ENCODE peak calls at places on chromosomes 1 and 21, in four cellular contexts. I, V, D and C are unnamed samples.

GRCh38 chr1:48859429-48859828 is 82.7 kb upstream of the BEND5 start:
- DNase-seq in V (no peak), I (peak; percentile 81), D (no peak), C (peak; percentile 63)

GRCh38 chr1:26177182-26177684 is at the start of gene CNKSR1:
- DNase-seq in I (no peak), V (no peak), D (peak; percentile 90), C (no peak)

GRCh38 chr1:107491582-107491981 is 350.7 kb downstream of the NTNG1 start:
- DNase-seq in I (no peak), D (no peak), V (no peak), C (no peak)

GRCh38 chr21:31656199-31657095 is 3.0 kb upstream of the SOD1 start:
- DNase-seq in D (no peak), V (peak; percentile 47), I (no peak), C (peak; percentile 18)

GRCh38 chr1:169202836-169203235 is 96.3 kb downstream of the ATP1B1 start:
- DNase-seq in V (no peak), D (no peak), I (no peak), C (no peak)

GRCh38 chr1:209162651-209163050 is 420.9 kb upstream of the CAMK1G start:
- DNase-seq in I (no peak), D (no peak), V (no peak), C (peak; percentile 35)

GRCh38 chr1:245822997-245823396 is 668.2 kb downstream of the KIF26B start:
- DNase-seq in D (no peak), V (peak; percentile 95), I (peak; percentile 95), C (peak; percentile 98)

GRCh38 chr1:211574705-211575104 is 4.3 kb downstream of the SLC30A1 start:
- DNase-seq in V (peak; percentile 39), D (no peak), I (no peak), C (no peak)

GRCh38 chr1:234722904-234723588 is 113.1 kb upstream of the IRF2BP2 start:
- DNase-seq in I (peak; percentile 94), D (peak; percentile 55), V (peak; percentile 87), C (peak; percentile 95)

GRCh38 chr1:172397221-172397620 is 23.3 kb upstream of the C1orf105 start:
- DNase-seq in D (no peak), V (peak; percentile 75), I (peak; percentile 57), C (peak; percentile 47)

GRCh38 chr1:11138952-11139351 is 39.3 kb upstream of the EXOSC10 start:
- DNase-seq in V (peak; percentile 80), D (no peak), I (peak; percentile 48), C (peak; percentile 52)

GRCh38 chr1:57117753-57118152 is 151.9 kb upstream of the C8B start:
- DNase-seq in V (no peak), D (no peak), I (no peak), C (no peak)

GRCh38 chr1:12184008-12184681 is 17.4 kb downstream of the TNFRSF1B start:
- DNase-seq in D (peak; percentile 64), V (peak; percentile 85), I (peak; percentile 97), C (peak; percentile 83)

GRCh38 chr1:53295746-53296722 is 31.8 kb downstream of the LRP8 start:
- DNase-seq in V (no peak), D (peak; percentile 67), I (peak; percentile 8), C (no peak)

GRCh38 chr1:246687002-246687401 is 37.2 kb upstream of the SCCPDH start:
- DNase-seq in D (no peak), V (no peak), I (no peak), C (no peak)

GRCh38 chr21:32572574-32573420 is 12.5 kb downstream of the TCP10L start:
- DNase-seq in V (no peak), I (no peak), D (peak; percentile 70), C (no peak)

GRCh38 chr1:43367026-43367903 is 546 bp downstream of the ELOVL1 start:
- DNase-seq in D (peak; percentile 47), V (no peak), I (no peak), C (no peak)

GRCh38 chr1:239810071-239810481 is 281.6 kb upstream of the FMN2 start:
- DNase-seq in I (no peak), V (no peak), D (no peak), C (peak; percentile 42)

GRCh38 chr1:241848680-241849344 is 808 bp downstream of the EXO1 start:
- DNase-seq in I (no peak), D (no peak), V (no peak), C (no peak)
- H3K4me3 ChIP-seq in I (peak overlapping the region; percentile 96), D (no peak overlapping the region), V (peak overlapping the region; percentile 80), C (peak overlapping the region; percentile 96)

GRCh38 chr21:42002421-42002958 is 7.7 kb downstream of the ZBTB21 start:
- DNase-seq in D (no peak), I (peak; percentile 58), V (peak; percentile 98), C (peak; percentile 93)
- H3K4me3 ChIP-seq in D (no peak overlapping the region), I (no peak overlapping the region), V (no peak overlapping the region), C (peak overlapping the region; percentile 15)

GRCh38 chr1:220887868-220888664 is 8.8 kb downstream of the HLX start:
- DNase-seq in V (no peak), I (no peak), D (no peak), C (peak; percentile 44)
- H3K4me3 ChIP-seq in V (no peak overlapping the region), I (no peak overlapping the region), D (no peak overlapping the region), C (peak overlapping the region; percentile 1)

DNA sequence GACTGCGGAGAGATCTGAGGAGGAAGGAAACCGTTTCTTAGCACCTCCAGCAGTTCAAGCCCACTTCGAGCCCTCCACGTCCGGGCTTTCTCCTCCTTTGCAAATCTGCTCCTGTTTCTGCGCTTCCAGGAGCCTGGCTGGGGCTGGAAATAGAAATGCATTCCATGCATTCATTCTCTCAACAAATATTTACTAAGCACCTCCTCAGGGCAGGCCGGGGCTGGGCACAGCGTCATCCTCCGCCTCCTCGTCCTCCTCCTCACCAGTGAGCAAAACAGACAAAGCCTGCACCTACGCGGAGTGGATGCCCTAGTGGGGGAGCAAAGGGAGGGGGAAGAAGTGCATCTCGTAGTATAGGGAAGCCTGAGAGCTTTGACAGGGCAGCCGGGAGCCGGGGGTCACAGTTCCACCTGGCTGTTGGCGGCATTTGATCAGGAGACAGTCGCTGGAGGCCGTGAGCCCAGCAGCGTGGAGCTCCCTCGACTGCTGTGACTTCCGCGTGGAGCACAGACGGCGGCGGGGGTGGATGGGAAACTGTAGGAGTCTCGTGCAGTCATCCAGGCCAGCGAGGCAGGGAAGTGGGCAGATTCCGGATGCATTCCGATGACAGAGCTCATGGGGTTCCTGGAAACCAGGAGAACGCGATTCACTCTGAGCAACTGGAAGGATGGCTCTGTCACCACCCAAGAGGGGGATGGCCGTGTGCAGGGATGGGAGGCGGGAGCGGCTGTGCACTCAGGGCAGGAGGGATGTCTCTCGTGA is 93.4 kb downstream of the SIK1 start:
- DNase-seq in D (peak; percentile 36), V (peak; percentile 96), I (peak; percentile 92), C (peak; percentile 94)
- H3K4me3 ChIP-seq in D (no peak overlapping the region), V (peak overlapping the region; percentile 18), I (peak overlapping the region; percentile 10), C (peak overlapping the region; percentile 51)

GRCh38 chr1:21946836-21947587 is 9.9 kb upstream of the HSPG2 start:
- DNase-seq in D (no peak), V (no peak), I (no peak), C (no peak)

GRCh38 chr1:21942464-21942863 is 5.4 kb upstream of the HSPG2 start:
- DNase-seq in I (no peak), V (no peak), D (no peak), C (no peak)

GRCh38 chr1:21941370-21941769 is 4.3 kb upstream of the HSPG2 start:
- DNase-seq in V (no peak), I (no peak), D (no peak), C (no peak)

GRCh38 chr1:21940492-21940891 is 3.4 kb upstream of the HSPG2 start:
- DNase-seq in I (no peak), V (no peak), D (no peak), C (no peak)

GRCh38 chr1:21944261-21945074 is 7.4 kb upstream of the HSPG2 start:
- DNase-seq in I (peak; percentile 48), D (no peak), V (no peak), C (no peak)
- H3K4me3 ChIP-seq in I (no peak overlapping the region), D (no peak overlapping the region), V (no peak overlapping the region), C (no peak overlapping the region)

GRCh38 chr1:151908228-151908691 is 1.1 kb downstream of the THEM4 start:
- DNase-seq in D (no peak), V (peak; percentile 24), I (peak; percentile 30), C (no peak)
- H3K4me3 ChIP-seq in D (no peak overlapping the region), V (no peak overlapping the region), I (peak overlapping the region; percentile 77), C (peak overlapping the region; percentile 89)